ENCODE peak calls at places on chromosomes 5 and 9, in seven cellular contexts. J, E, A, Z, X, D and R are unnamed samples.

GRCh38 chr9:135249711-135250110 is 162.2 kb downstream of the OLFM1 start:
- DNase-seq in J (no peak), E (no peak), A (no peak), Z (no peak), X (no peak), D (no peak), R (no peak)

GRCh38 chr5:6820851-6821479 is 107.7 kb downstream of the TENT4A start:
- DNase-seq in J (peak), E (no peak), A (peak), Z (peak), X (peak), D (peak), R (peak)

GRCh38 chr5:89849819-89850515 is 559.6 kb downstream of the CETN3 start:
- DNase-seq in J (no peak), E (no peak), A (no peak), Z (no peak), X (no peak), D (no peak), R (no peak)

GRCh38 chr5:136080483-136081180 is 51.8 kb downstream of the TGFBI start:
- DNase-seq in J (peak), E (peak), A (peak), Z (no peak), X (peak), D (no peak), R (no peak)

GRCh38 chr5:125125031-125125823 is 378.8 kb upstream of the ZNF608 start:
- DNase-seq in J (no peak), E (no peak), A (no peak), Z (no peak), X (no peak), D (no peak), R (peak)

GRCh38 chr5:36728697-36729543 is 122.5 kb downstream of the SLC1A3 start:
- DNase-seq in J (no peak), E (no peak), A (no peak), Z (peak), X (peak), D (peak), R (peak)

GRCh38 chr5:168943999-168944398 is 356.9 kb downstream of the SLIT3 start:
- DNase-seq in J (no peak), E (no peak), A (no peak), Z (no peak), X (no peak), D (peak), R (no peak)

GRCh38 chr9:113131689-113132151 is 19.1 kb upstream of the SLC31A2 start:
- DNase-seq in J (no peak), E (no peak), A (peak), Z (no peak), X (no peak), D (no peak), R (peak)

GRCh38 chr5:132019857-132020555 is 8.5 kb upstream of the ACSL6 start:
- DNase-seq in J (no peak), E (peak), A (no peak), Z (no peak), X (no peak), D (no peak), R (no peak)

GRCh38 chr9:26157411-26157810 is 479.2 kb upstream of the TUSC1 start:
- DNase-seq in J (no peak), E (no peak), A (no peak), Z (no peak), X (no peak), D (no peak), R (no peak)

GRCh38 chr9:112059145-112059979 is 115.7 kb downstream of the SUSD1 start:
- DNase-seq in J (no peak), E (no peak), A (no peak), Z (peak), X (no peak), D (no peak), R (no peak)

GRCh38 chr9:77433675-77434445 is 214.3 kb downstream of the GNA14 start:
- DNase-seq in J (peak), E (no peak), A (no peak), Z (peak), X (peak), D (peak), R (peak)

GRCh38 chr9:23321049-23321448 is 505.0 kb downstream of the ELAVL2 start:
- DNase-seq in J (no peak), E (no peak), A (no peak), Z (no peak), X (no peak), D (no peak), R (no peak)

GRCh38 chr9:111120526-111120925 is 82.3 kb upstream of the LPAR1 start:
- DNase-seq in J (no peak), E (no peak), A (no peak), Z (no peak), X (no peak), D (no peak), R (no peak)

GRCh38 chr5:163938595-163938994 is 433.2 kb downstream of the MAT2B start:
- DNase-seq in J (no peak), E (no peak), A (no peak), Z (peak), X (no peak), D (no peak), R (no peak)

GRCh38 chr5:35640623-35641022 is 23.0 kb downstream of the SPEF2 start:
- DNase-seq in J (no peak), E (no peak), A (no peak), Z (no peak), X (no peak), D (no peak), R (no peak)

GRCh38 chr5:17355585-17356346 is 138.3 kb downstream of the BASP1 start:
- DNase-seq in J (no peak), E (no peak), A (no peak), Z (no peak), X (no peak), D (no peak), R (no peak)

GRCh38 chr9:126113176-126113575 is 213.5 kb upstream of the MVB12B start:
- DNase-seq in J (no peak), E (no peak), A (no peak), Z (no peak), X (no peak), D (no peak), R (no peak)

GRCh38 chr5:142507528-142507927 is 178.4 kb downstream of the FGF1 start:
- DNase-seq in J (no peak), E (peak), A (no peak), Z (peak), X (no peak), D (no peak), R (peak)

GRCh38 chr9:20292002-20292401 is 330.3 kb downstream of the MLLT3 start:
- DNase-seq in J (peak), E (no peak), A (no peak), Z (peak), X (peak), D (peak), R (peak)

GRCh38 chr5:2908086-2908485 is 156.6 kb upstream of the IRX2 start:
- DNase-seq in J (no peak), E (no peak), A (peak), Z (no peak), X (no peak), D (no peak), R (no peak)

GRCh38 chr9:97437151-97437550 is 25.3 kb downstream of the TDRD7 start:
- DNase-seq in J (no peak), E (no peak), A (no peak), Z (no peak), X (no peak), D (no peak), R (no peak)

GRCh38 chr5:98095072-98095471 is 678.4 kb upstream of the RGMB start:
- DNase-seq in J (no peak), E (no peak), A (no peak), Z (no peak), X (no peak), D (no peak), R (no peak)

GRCh38 chr9:135403733-135404450 is 75.7 kb upstream of the PPP1R26 start:
- DNase-seq in J (no peak), E (no peak), A (no peak), Z (no peak), X (no peak), D (peak), R (no peak)

GRCh38 chr9:23492126-23493002 is 333.7 kb downstream of the ELAVL2 start:
- DNase-seq in J (no peak), E (no peak), A (no peak), Z (peak), X (no peak), D (peak), R (peak)

GRCh38 chr5:17222679-17223078 is 5.2 kb downstream of the BASP1 start:
- DNase-seq in J (no peak), E (no peak), A (no peak), Z (no peak), X (no peak), D (no peak), R (no peak)

GRCh38 chr5:128111818-128112448 is 28.4 kb downstream of the SLC12A2 start:
- DNase-seq in J (no peak), E (no peak), A (no peak), Z (no peak), X (no peak), D (no peak), R (no peak)

GRCh38 chr5:18375637-18376036 is 741.4 kb downstream of the TAF11L14 start:
- DNase-seq in J (no peak), E (no peak), A (no peak), Z (no peak), X (no peak), D (peak), R (no peak)

GRCh38 chr5:55913396-55914140 is 62.4 kb downstream of the IL31RA start:
- DNase-seq in J (no peak), E (no peak), A (peak), Z (no peak), X (no peak), D (no peak), R (no peak)

GRCh38 chr9:71968541-71969090 is 57.2 kb downstream of the C9orf85 start:
- DNase-seq in J (no peak), E (no peak), A (no peak), Z (no peak), X (no peak), D (no peak), R (no peak)

GRCh38 chr9:77502568-77502967 is 145.6 kb downstream of the GNA14 start:
- DNase-seq in J (no peak), E (no peak), A (no peak), Z (no peak), X (no peak), D (no peak), R (no peak)

GRCh38 chr9:27447036-27447700 is 76.9 kb upstream of the IFNK start:
- DNase-seq in J (no peak), E (no peak), A (no peak), Z (no peak), X (no peak), D (no peak), R (no peak)

GRCh38 chr9:70589571-70590263 is 175.3 kb upstream of the KLF9 start:
- DNase-seq in J (no peak), E (no peak), A (no peak), Z (no peak), X (no peak), D (no peak), R (no peak)

GRCh38 chr9:21579743-21580142 is 97.6 kb upstream of the IFNE start:
- DNase-seq in J (no peak), E (no peak), A (no peak), Z (no peak), X (no peak), D (no peak), R (no peak)

GRCh38 chr9:21576331-21577189 is 94.4 kb upstream of the IFNE start:
- DNase-seq in J (peak), E (peak), A (no peak), Z (peak), X (no peak), D (no peak), R (no peak)

GRCh38 chr9:21583628-21584027 is 101.5 kb upstream of the IFNE start:
- DNase-seq in J (no peak), E (no peak), A (no peak), Z (no peak), X (no peak), D (no peak), R (no peak)

GRCh38 chr9:21580636-21581353 is 98.7 kb upstream of the IFNE start:
- DNase-seq in J (no peak), E (no peak), A (no peak), Z (no peak), X (no peak), D (no peak), R (no peak)

GRCh38 chr9:21579209-21579608 is 97.1 kb upstream of the IFNE start:
- DNase-seq in J (no peak), E (no peak), A (no peak), Z (no peak), X (no peak), D (no peak), R (no peak)
- TF ChIP-seq JUND in J (peak), E (no peak), A (no peak), Z (no peak), X (no peak), D (no peak), R (no peak)

DNA sequence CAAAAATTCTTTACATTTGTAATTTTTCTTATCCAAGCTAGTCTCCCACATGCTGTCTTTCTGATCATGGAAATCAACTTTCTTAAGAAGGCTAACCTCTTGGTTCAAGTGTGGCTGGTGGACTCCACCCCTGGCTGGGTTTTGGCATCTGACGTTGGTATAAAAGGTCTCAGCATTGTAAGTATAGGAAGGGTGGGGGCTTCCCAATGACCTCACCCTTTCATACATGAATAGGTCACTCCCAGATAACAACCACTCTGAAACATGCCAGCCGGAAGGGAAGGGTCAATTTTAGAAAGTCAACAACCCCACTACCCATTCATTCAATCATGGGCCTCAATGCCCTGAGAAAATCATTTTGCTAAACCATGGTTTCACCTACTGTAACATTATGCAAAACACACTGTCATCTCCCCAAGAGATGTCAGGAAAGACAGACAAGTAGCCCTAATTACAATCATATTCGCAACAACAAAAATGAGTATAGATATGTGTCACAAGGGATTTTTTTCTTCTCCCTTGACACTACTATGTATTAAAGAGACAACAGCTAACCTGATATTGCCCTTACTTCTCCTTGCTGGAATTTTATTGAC is 31.9 kb upstream of the PCSK5 start:
- DNase-seq in J (no peak), E (no peak), A (no peak), Z (no peak), X (no peak), D (no peak), R (no peak)
- TF ChIP-seq JUND in J (no peak), E (no peak), A (no peak), Z (no peak), X (no peak), D (no peak), R (no peak)

DNA sequence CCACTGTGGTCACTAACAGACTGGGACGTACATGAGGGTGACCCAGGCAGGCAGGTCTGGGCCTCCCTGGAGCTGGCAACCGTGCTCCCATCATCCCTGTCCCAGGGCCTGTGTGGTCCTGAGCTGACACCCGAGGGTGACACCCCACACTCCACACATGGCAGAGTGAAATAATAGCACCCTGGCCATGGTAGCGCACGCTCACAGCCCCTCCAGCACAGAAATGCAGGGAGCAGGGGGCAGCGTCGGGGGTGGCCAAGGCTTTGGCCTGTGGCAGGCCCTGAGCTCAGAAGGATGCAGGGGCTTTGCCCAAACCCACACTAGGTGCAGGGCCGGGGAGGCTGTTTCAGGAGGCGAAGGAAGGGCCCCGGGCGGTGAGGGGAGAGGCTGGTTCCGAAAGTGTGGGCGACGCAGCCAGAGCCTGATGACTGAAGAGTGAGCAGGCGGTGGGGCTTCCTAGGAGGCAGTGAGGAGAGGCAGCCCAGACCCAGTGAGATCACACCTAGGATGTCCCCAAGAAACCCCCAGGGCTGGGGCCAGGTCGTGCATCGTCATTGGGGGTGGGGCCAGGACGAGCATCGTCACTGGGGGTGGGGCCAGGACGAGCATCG is 12.9 kb downstream of the OR2V2 start:
- DNase-seq in J (no peak), E (no peak), A (peak), Z (no peak), X (peak), D (peak), R (no peak)
- TF ChIP-seq JUND in J (no peak), E (no peak), A (no peak), Z (no peak), X (no peak), D (no peak), R (no peak)

GRCh38 chr5:159061186-159061796 is 38.4 kb downstream of the EBF1 start:
- DNase-seq in J (no peak), E (no peak), A (no peak), Z (no peak), X (peak), D (peak), R (peak)
- TF ChIP-seq JUND in J (no peak), E (no peak), A (no peak), Z (no peak), X (no peak), D (no peak), R (no peak)

GRCh38 chr9:37061763-37062162 is 27.7 kb upstream of the PAX5 start:
- DNase-seq in J (no peak), E (no peak), A (no peak), Z (peak), X (no peak), D (no peak), R (no peak)
- TF ChIP-seq JUND in J (no peak), E (no peak), A (no peak), Z (no peak), X (no peak), D (no peak), R (no peak)

GRCh38 chr9:101026824-101027223 is 1.7 kb upstream of the PLPPR1 start:
- DNase-seq in J (no peak), E (no peak), A (no peak), Z (peak), X (no peak), D (no peak), R (no peak)
- TF ChIP-seq JUND in J (no peak), E (no peak), A (no peak), Z (no peak), X (no peak), D (no peak), R (no peak)

GRCh38 chr5:178293815-178294214 is 61.2 kb upstream of the PHYKPL start:
- DNase-seq in J (no peak), E (no peak), A (no peak), Z (no peak), X (no peak), D (no peak), R (no peak)

GRCh38 chr5:178292826-178293205 is 60.2 kb upstream of the PHYKPL start:
- DNase-seq in J (no peak), E (no peak), A (no peak), Z (no peak), X (no peak), D (no peak), R (no peak)

GRCh38 chr5:178291969-178292825 is 59.6 kb upstream of the PHYKPL start:
- DNase-seq in J (no peak), E (no peak), A (no peak), Z (no peak), X (no peak), D (no peak), R (no peak)

GRCh38 chr5:178295589-178295988 is 63.0 kb upstream of the PHYKPL start:
- DNase-seq in J (no peak), E (no peak), A (no peak), Z (no peak), X (no peak), D (no peak), R (no peak)

DNA sequence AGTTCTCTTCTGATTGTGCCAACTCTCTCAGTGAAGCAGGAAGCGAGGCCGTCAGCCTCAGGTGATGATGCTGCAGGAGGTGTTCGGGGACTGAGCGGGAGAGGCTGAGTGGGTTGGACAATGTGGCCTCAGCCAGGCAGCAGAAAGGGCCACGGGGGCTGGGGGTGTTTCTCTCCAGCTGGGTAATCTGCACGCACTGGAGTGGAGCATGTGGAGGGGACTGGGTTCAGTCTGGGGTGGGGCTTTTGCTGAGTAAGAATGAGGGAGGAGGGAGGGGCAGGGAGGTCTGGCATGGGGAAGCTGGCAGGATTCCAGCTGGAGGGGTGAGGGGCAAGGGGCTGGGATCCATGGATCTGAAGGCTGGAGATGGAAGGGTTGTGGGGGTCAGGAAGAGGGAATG is 60.8 kb upstream of the PHYKPL start:
- DNase-seq in J (no peak), E (no peak), A (no peak), Z (no peak), X (no peak), D (peak), R (no peak)
- TF ChIP-seq JUND in J (no peak), E (no peak), A (no peak), Z (no peak), X (no peak), D (no peak), R (no peak)

DNA sequence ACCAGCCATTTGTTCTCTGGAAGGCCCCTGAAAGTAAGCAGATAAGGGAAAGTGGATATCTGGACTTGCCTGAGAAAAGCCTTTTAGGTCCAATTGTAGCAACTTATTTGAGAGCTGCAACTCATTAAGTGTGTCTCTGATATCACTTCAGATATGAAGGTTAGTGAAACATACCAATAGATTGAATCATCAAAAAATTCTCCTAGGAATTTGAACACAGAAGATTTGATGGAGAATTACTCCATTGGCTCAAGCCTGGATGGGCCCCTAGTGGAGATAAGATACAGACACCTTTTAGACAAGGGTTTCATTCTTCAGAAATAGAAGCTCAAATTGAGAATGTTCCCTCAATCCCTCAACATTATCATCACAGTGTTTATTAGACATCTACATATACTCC is 356.7 kb downstream of the NDUFS4 start:
- DNase-seq in J (no peak), E (no peak), A (no peak), Z (no peak), X (no peak), D (no peak), R (no peak)
- TF ChIP-seq JUND in J (no peak), E (no peak), A (no peak), Z (no peak), X (no peak), D (peak), R (no peak)

GRCh38 chr5:170056561-170057267 is 49.0 kb upstream of the FOXI1 start:
- DNase-seq in J (no peak), E (no peak), A (no peak), Z (no peak), X (no peak), D (no peak), R (no peak)

GRCh38 chr5:170059221-170059620 is 46.5 kb upstream of the FOXI1 start:
- DNase-seq in J (no peak), E (no peak), A (no peak), Z (no peak), X (no peak), D (no peak), R (no peak)

GRCh38 chr5:170057311-170057710 is 48.4 kb upstream of the FOXI1 start:
- DNase-seq in J (no peak), E (no peak), A (no peak), Z (no peak), X (no peak), D (no peak), R (no peak)

GRCh38 chr5:170053896-170054295 is 51.8 kb upstream of the FOXI1 start:
- DNase-seq in J (no peak), E (no peak), A (no peak), Z (no peak), X (no peak), D (no peak), R (no peak)

GRCh38 chr5:170055606-170056005 is 50.1 kb upstream of the FOXI1 start:
- DNase-seq in J (no peak), E (no peak), A (no peak), Z (no peak), X (no peak), D (no peak), R (no peak)
- TF ChIP-seq JUND in J (no peak), E (no peak), A (no peak), Z (no peak), X (no peak), D (no peak), R (no peak)